ENCODE peak calls at places on chromosomes 5 and 9, in six cellular contexts. G, K, C, N, P and I are unnamed samples.

GRCh38 chr9:13845460-13845859 is 468.5 kb downstream of the NFIB start:
- DNase-seq in C (no peak), K (no peak), N (no peak), G (no peak), P (peak), I (no peak)

GRCh38 chr9:20683351-20684034 is 566 bp upstream of the FOCAD start:
- DNase-seq in K (peak), N (no peak), C (no peak), P (peak), G (peak), I (peak)

GRCh38 chr5:37248387-37248969 is 698 bp downstream of the CPLANE1 start:
- DNase-seq in N (no peak), C (no peak), G (no peak), P (peak), K (no peak), I (no peak)

GRCh38 chr9:2053883-2054845 is 39.0 kb downstream of the SMARCA2 start:
- DNase-seq in K (no peak), N (peak), P (peak), G (no peak), C (no peak), I (no peak)

GRCh38 chr9:114884787-114885452 is 45.5 kb downstream of the TNFSF8 start:
- DNase-seq in P (no peak), C (no peak), N (no peak), K (no peak), G (no peak), I (peak)

GRCh38 chr5:137217599-137218200 is 281.4 kb downstream of the SPOCK1 start:
- DNase-seq in N (no peak), K (no peak), C (no peak), G (no peak), P (peak), I (no peak)

GRCh38 chr5:119389288-119390065 is 33.7 kb downstream of the TNFAIP8 start:
- DNase-seq in G (no peak), P (peak), N (no peak), C (no peak), K (no peak), I (no peak)

GRCh38 chr5:128714551-128714950 is 176.5 kb upstream of the FBN2 start:
- DNase-seq in C (no peak), G (no peak), N (no peak), P (no peak), K (no peak), I (no peak)

GRCh38 chr9:14903040-14903439 is 7.2 kb downstream of the FREM1 start:
- DNase-seq in N (no peak), G (no peak), K (no peak), P (no peak), C (no peak), I (no peak)

GRCh38 chr9:37904647-37905505 is 949 bp upstream of the SLC25A51 start:
- DNase-seq in N (no peak), K (no peak), C (peak), G (peak), P (peak), I (no peak)

GRCh38 chr5:179585903-179586511 is 35.7 kb downstream of the RUFY1 start:
- DNase-seq in P (no peak), C (no peak), G (no peak), N (no peak), K (no peak), I (no peak)

GRCh38 chr9:106864533-106865143 is 1.7 kb downstream of the ZNF462 start:
- DNase-seq in C (no peak), K (no peak), N (no peak), P (peak), G (no peak), I (no peak)

GRCh38 chr5:74357827-74358226 is 282.7 kb downstream of the ENC1 start:
- DNase-seq in G (no peak), P (no peak), K (no peak), N (no peak), C (no peak), I (no peak)

GRCh38 chr9:111483419-111483861 is 743 bp downstream of the ECPAS start:
- DNase-seq in C (no peak), K (no peak), G (peak), N (no peak), P (peak), I (no peak)

GRCh38 chr5:89287964-89288363 is 405.0 kb upstream of the MEF2C start:
- DNase-seq in K (no peak), N (no peak), P (no peak), G (no peak), C (no peak), I (no peak)

GRCh38 chr5:141869514-141869913 is 8.7 kb downstream of the PCDH1 start:
- DNase-seq in K (no peak), P (peak), C (peak), N (no peak), G (no peak), I (no peak)

GRCh38 chr5:79285285-79285684 is 49.4 kb downstream of the JMY start:
- DNase-seq in N (no peak), K (no peak), G (no peak), P (no peak), C (no peak), I (no peak)

GRCh38 chr5:126122942-126123341 is 300.3 kb upstream of the GRAMD2B start:
- DNase-seq in K (no peak), G (no peak), N (no peak), P (no peak), C (peak), I (no peak)

GRCh38 chr5:65742565-65743231 is 20.7 kb downstream of the NLN start:
- DNase-seq in P (peak), G (peak), K (peak), N (no peak), C (no peak), I (no peak)

GRCh38 chr9:34430843-34431437 is 27.4 kb downstream of the FAM219A start:
- DNase-seq in P (peak), N (no peak), K (no peak), C (no peak), G (peak), I (no peak)

GRCh38 chr5:158686240-158686639 is 413.5 kb downstream of the EBF1 start:
- DNase-seq in C (no peak), N (no peak), P (no peak), G (no peak), K (no peak), I (peak)

GRCh38 chr5:158679221-158679641 is 420.5 kb downstream of the EBF1 start:
- DNase-seq in G (no peak), K (no peak), C (no peak), N (no peak), P (no peak), I (no peak)

GRCh38 chr5:158677490-158677838 is 422.3 kb downstream of the EBF1 start:
- DNase-seq in N (no peak), G (no peak), P (no peak), K (no peak), C (no peak), I (no peak)

GRCh38 chr5:158684469-158684868 is 415.2 kb downstream of the EBF1 start:
- DNase-seq in G (no peak), N (no peak), P (no peak), K (no peak), C (no peak), I (peak)

DNA sequence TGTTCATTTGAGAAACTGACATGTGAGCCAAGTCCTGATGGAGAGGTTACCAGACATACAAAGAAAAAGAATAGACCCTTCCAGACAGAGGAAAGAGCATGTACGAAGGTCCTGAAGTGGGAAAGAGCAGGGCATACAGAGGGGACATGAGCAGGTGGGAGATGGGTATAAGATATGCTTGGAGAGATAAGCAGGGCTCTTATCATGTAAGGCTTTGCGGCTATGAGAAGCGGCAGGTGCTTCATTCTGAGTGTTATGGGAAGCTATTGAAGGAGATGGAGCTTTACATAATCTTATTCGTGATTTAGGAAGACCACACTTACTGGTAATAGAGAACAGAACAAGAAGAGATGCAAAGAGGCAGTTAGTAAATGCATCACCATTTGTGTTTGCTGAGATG is 417.1 kb downstream of the EBF1 start:
- DNase-seq in G (no peak), N (no peak), P (no peak), K (no peak), C (no peak), I (peak)
- H3K27ac ChIP-seq in G (no peak), N (no peak), P (no peak), K (no peak), C (no peak), I (no peak)

GRCh38 chr5:40685191-40685590 is 5.5 kb downstream of the PTGER4 start:
- DNase-seq in G (no peak), K (no peak), P (no peak), C (no peak), N (no peak), I (no peak)
- H3K27ac ChIP-seq in G (no peak), K (peak), P (no peak), C (peak), N (no peak), I (no peak)

DNA sequence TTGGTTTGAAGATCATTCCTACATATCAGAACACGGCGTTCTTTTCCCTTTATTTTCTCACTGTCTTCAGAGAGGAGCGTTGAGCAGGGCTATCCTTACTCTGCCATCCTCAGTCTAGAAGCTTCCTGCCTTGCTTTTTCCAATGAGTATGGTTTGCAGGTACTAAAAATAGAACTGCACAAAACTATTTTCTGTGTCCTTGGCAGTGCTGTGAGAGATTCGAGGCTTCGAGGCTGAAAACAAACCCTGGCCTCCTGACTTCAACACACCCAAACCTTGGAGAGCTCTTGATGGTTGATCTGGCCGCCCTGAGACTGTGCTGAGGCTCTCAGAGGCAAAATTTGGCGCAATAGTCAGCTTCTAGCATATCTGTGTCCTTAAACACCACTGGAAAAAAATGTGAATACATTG is 78.9 kb downstream of the GOLPH3 start:
- DNase-seq in K (no peak), C (no peak), G (no peak), N (no peak), P (peak), I (peak)
- H3K27ac ChIP-seq in K (no peak), C (no peak), G (no peak), N (no peak), P (no peak), I (peak)

GRCh38 chr5:174071484-174071883 is 26.0 kb downstream of the NSG2 start:
- DNase-seq in G (no peak), K (no peak), C (no peak), P (no peak), N (no peak), I (no peak)

GRCh38 chr5:174064171-174064570 is 18.7 kb downstream of the NSG2 start:
- DNase-seq in N (no peak), K (no peak), G (no peak), C (no peak), P (peak), I (no peak)

GRCh38 chr5:174065528-174066189 is 20.2 kb downstream of the NSG2 start:
- DNase-seq in K (no peak), G (no peak), P (no peak), N (no peak), C (no peak), I (no peak)

GRCh38 chr5:174063092-174063756 is 17.7 kb downstream of the NSG2 start:
- DNase-seq in G (no peak), C (no peak), P (no peak), N (no peak), K (no peak), I (no peak)

DNA sequence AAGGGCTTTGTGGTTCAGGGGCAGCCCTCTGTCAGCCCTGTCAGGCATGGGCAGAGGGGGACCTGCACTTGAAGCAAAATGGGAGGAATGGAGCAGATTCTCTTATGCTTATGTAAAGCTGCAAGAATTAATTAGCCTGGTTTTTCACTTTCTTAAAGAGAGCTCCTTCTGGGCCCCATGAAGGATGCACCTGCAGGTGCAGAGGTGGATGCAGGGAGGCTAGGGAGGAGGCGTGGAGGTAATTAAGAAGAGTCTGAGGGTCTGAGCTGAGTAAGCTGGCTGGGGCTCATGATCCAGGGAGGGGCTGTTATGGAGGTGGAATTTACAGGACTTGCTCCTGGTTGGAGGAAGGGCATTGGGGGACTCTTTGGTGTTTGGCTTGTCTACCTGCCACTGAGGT is 22.0 kb downstream of the NSG2 start:
- DNase-seq in N (no peak), P (no peak), K (no peak), G (no peak), C (no peak), I (no peak)
- H3K27ac ChIP-seq in N (no peak), P (no peak), K (no peak), G (no peak), C (no peak), I (no peak)

GRCh38 chr9:133307271-133307670 is 28.7 kb downstream of the SURF6 start:
- DNase-seq in P (no peak), K (no peak), N (no peak), C (no peak), G (no peak), I (no peak)

GRCh38 chr9:133306242-133307194 is 29.5 kb downstream of the SURF6 start:
- DNase-seq in G (no peak), C (no peak), P (no peak), K (no peak), N (no peak), I (no peak)

GRCh38 chr9:133304158-133304470 is 29.1 kb upstream of the ABO start:
- DNase-seq in C (no peak), G (no peak), N (no peak), K (no peak), P (no peak), I (no peak)

GRCh38 chr9:133304477-133305377 is 29.7 kb upstream of the ABO start:
- DNase-seq in K (no peak), P (no peak), G (no peak), C (no peak), N (no peak), I (no peak)

GRCh38 chr9:133305731-133306130 is 30.3 kb downstream of the SURF6 start:
- DNase-seq in G (no peak), N (no peak), K (no peak), P (no peak), C (no peak), I (no peak)
- H3K27ac ChIP-seq in G (no peak), N (no peak), K (no peak), P (no peak), C (no peak), I (no peak)

GRCh38 chr5:113719549-113719948 is 206.1 kb downstream of the YTHDC2 start:
- DNase-seq in K (no peak), G (no peak), C (no peak), P (no peak), N (no peak), I (no peak)

GRCh38 chr5:113721171-113721570 is 207.7 kb downstream of the YTHDC2 start:
- DNase-seq in K (no peak), P (no peak), G (no peak), N (no peak), C (no peak), I (no peak)

GRCh38 chr5:113722979-113723378 is 209.5 kb downstream of the YTHDC2 start:
- DNase-seq in C (no peak), P (no peak), K (no peak), N (no peak), G (no peak), I (no peak)
- H3K27ac ChIP-seq in C (no peak), P (no peak), K (no peak), N (no peak), G (no peak), I (peak)